ENCODE peak calls at places on chromosomes 13 and 19, in four cellular contexts. P, D, G and Z are unnamed samples.

GRCh38 chr13:90447735-90448103 is 899.8 kb upstream of the MIR17HG start:
- DNase-seq in P (no peak), D (no peak), G (no peak), Z (peak; percentile 76)

GRCh38 chr19:29328586-29328985 is 115.6 kb upstream of the UQCRFS1 start:
- DNase-seq in P (no peak), D (no peak), G (peak; percentile 96), Z (no peak)

GRCh38 chr19:17235618-17236413 is 9.8 kb downstream of the OCEL1 start:
- DNase-seq in P (peak; percentile 24), D (peak; percentile 47), G (peak; percentile 63), Z (peak; percentile 90)

GRCh38 chr13:113836917-113837553 is 26.8 kb downstream of the GAS6 start:
- DNase-seq in P (no peak), D (peak; percentile 97), G (peak; percentile 63), Z (peak; percentile 95)

GRCh38 chr19:3475449-3475848 is 4.9 kb downstream of the SMIM24 start:
- DNase-seq in P (no peak), D (no peak), G (no peak), Z (no peak)

GRCh38 chr19:9786342-9786741 is 17.8 kb upstream of the ZNF846 start:
- DNase-seq in P (no peak), D (no peak), G (no peak), Z (no peak)

GRCh38 chr19:50490411-50490811 is 13.8 kb upstream of the GARIN5A start:
- DNase-seq in P (no peak), D (no peak), G (no peak), Z (no peak)

GRCh38 chr13:105630411-105630810 is 905.1 kb downstream of the EFNB2 start:
- DNase-seq in P (no peak), D (no peak), G (no peak), Z (no peak)

GRCh38 chr19:15358918-15359317 is 20.7 kb downstream of the AKAP8 start:
- DNase-seq in P (no peak), D (no peak), G (no peak), Z (peak; percentile 30)

GRCh38 chr19:12668937-12669271 is 2.3 kb downstream of the WDR83 start:
- DNase-seq in P (no peak), D (no peak), G (no peak), Z (peak; percentile 90)

GRCh38 chr13:102267191-102267590 is 134.7 kb downstream of the FGF14 start:
- DNase-seq in P (no peak), D (no peak), G (no peak), Z (peak; percentile 23)

GRCh38 chr13:31761951-31762350 is 22.6 kb downstream of the RXFP2 start:
- DNase-seq in P (no peak), D (no peak), G (no peak), Z (peak; percentile 69)

GRCh38 chr13:109155301-109155761 is 525.9 kb downstream of the MYO16 start:
- DNase-seq in P (no peak), D (no peak), G (no peak), Z (peak; percentile 54)

GRCh38 chr19:39906283-39906682 is 28.2 kb downstream of the FCGBP start:
- DNase-seq in P (no peak), D (no peak), G (no peak), Z (no peak)

GRCh38 chr13:112867301-112867711 is 101.7 kb upstream of the MCF2L start:
- DNase-seq in P (no peak), D (no peak), G (no peak), Z (no peak)

GRCh38 chr19:827710-828321 is at the start of gene AZU1:
- DNase-seq in P (no peak), D (no peak), G (no peak), Z (no peak)

GRCh38 chr13:49602005-49602404 is 16.6 kb upstream of the RCBTB1 start:
- DNase-seq in P (no peak), D (no peak), G (no peak), Z (no peak)

GRCh38 chr19:42132030-42132628 is at the start of gene POU2F2:
- DNase-seq in P (no peak), D (no peak), G (peak; percentile 20), Z (no peak)

GRCh38 chr19:1245884-1246816 is 2.2 kb upstream of the MIDN start:
- DNase-seq in P (no peak), D (no peak), G (no peak), Z (no peak)

GRCh38 chr13:42905542-42905941 is 86.5 kb downstream of the EPSTI1 start:
- DNase-seq in P (no peak), D (no peak), G (peak; percentile 77), Z (no peak)

GRCh38 chr19:10416380-10417257 is 3.7 kb upstream of the PDE4A start:
- DNase-seq in P (peak; percentile 86), D (peak; percentile 44), G (peak; percentile 86), Z (peak; percentile 93)

GRCh38 chr13:31223640-31224039 is 23.9 kb downstream of the B3GLCT start:
- DNase-seq in P (no peak), D (no peak), G (no peak), Z (no peak)

GRCh38 chr13:20415288-20415644 is 110.4 kb downstream of the CRYL1 start:
- DNase-seq in P (no peak), D (no peak), G (no peak), Z (no peak)

GRCh38 chr19:42178791-42179500 is 38.5 kb downstream of the DEDD2 start:
- DNase-seq in P (no peak), D (no peak), G (peak; percentile 51), Z (no peak)

GRCh38 chr19:10431254-10431942 is 11.1 kb downstream of the PDE4A start:
- DNase-seq in P (no peak), D (no peak), G (no peak), Z (peak; percentile 47)

GRCh38 chr13:108213946-108214345 is 1.4 kb downstream of the LIG4 start:
- DNase-seq in P (peak; percentile 26), D (peak; percentile 78), G (no peak), Z (peak; percentile 77)

GRCh38 chr19:52343548-52343947 is 7.5 kb downstream of the ZNF610 start:
- DNase-seq in P (peak; percentile 64), D (peak; percentile 7), G (peak; percentile 81), Z (peak; percentile 69)